ENCODE peak calls at places on chromosomes 7 and 10, in seven cellular contexts. Y is AG10803, Z is fibroblast of lung, L is BJ, U is left ventricle myocardium inferior, F is stomach, V is psoas muscle. W is an unnamed sample.

GRCh38 chr10:100186813-100187212 is 984 bp upstream of the ERLIN1 start:
- DNase-seq in U (no peak), Y (no peak), V (peak; percentile 55), Z (no peak), F (no peak), L (no peak), W (no peak)

GRCh38 chr10:44030132-44030531 is 354.8 kb downstream of the CXCL12 start:
- DNase-seq in F (no peak), L (no peak), V (no peak), Y (no peak), U (no peak), Z (no peak), W (no peak)

GRCh38 chr10:33336606-33337334 is 2.3 kb upstream of the NRP1 start:
- DNase-seq in L (no peak), Y (no peak), U (peak; percentile 78), V (peak; percentile 76), Z (no peak), F (no peak), W (no peak)

GRCh38 chr7:43658718-43659548 is 70.4 kb downstream of the COA1 start:
- DNase-seq in L (peak; percentile 88), V (no peak), Z (peak; percentile 98), F (no peak), U (no peak), Y (peak; percentile 94), W (peak; percentile 89)

GRCh38 chr7:32039000-32039756 is 31.0 kb downstream of the PDE1C start:
- DNase-seq in U (no peak), L (no peak), F (no peak), Z (no peak), V (no peak), Y (no peak), W (no peak)

GRCh38 chr10:77144664-77145063 is 492.9 kb downstream of the KCNMA1 start:
- DNase-seq in F (no peak), U (no peak), V (no peak), Z (no peak), L (no peak), Y (no peak), W (no peak)

GRCh38 chr7:1667566-1668485 is 2.3 kb upstream of the ELFN1 start:
- DNase-seq in F (no peak), U (no peak), Z (no peak), L (no peak), V (peak; percentile 43), Y (no peak), W (no peak)

GRCh38 chr7:101172854-101173751 is 7.0 kb downstream of the NAT16 start:
- DNase-seq in L (no peak), Z (peak; percentile 56), F (peak; percentile 85), U (peak; percentile 75), V (peak; percentile 86), Y (peak; percentile 63), W (no peak)

GRCh38 chr7:35035511-35035921 is 1.8 kb downstream of the DPY19L1 start:
- DNase-seq in L (no peak), V (no peak), F (no peak), Z (peak; percentile 54), Y (peak; percentile 32), U (no peak), W (no peak)

GRCh38 chr7:8035647-8036518 is 67.3 kb downstream of the GLCCI1 start:
- DNase-seq in Z (peak; percentile 25), V (no peak), L (no peak), Y (peak; percentile 45), F (no peak), U (no peak), W (no peak)

GRCh38 chr7:126449621-126450268 is 803.0 kb downstream of the GRM8 start:
- DNase-seq in Y (no peak), V (no peak), Z (peak; percentile 4), U (no peak), F (no peak), L (no peak), W (no peak)

GRCh38 chr10:124952123-124952522 is 10.2 kb downstream of the ZRANB1 start:
- DNase-seq in U (no peak), Z (no peak), L (no peak), Y (no peak), F (no peak), V (no peak), W (no peak)

GRCh38 chr10:48454302-48455054 is 148.0 kb downstream of the MAPK8 start:
- DNase-seq in Z (no peak), V (no peak), L (no peak), U (no peak), Y (no peak), F (peak; percentile 56), W (no peak)

GRCh38 chr10:84244651-84245270 is at the start of gene RGR:
- DNase-seq in L (no peak), Z (peak; percentile 2), U (peak; percentile 60), Y (peak; percentile 11), V (peak; percentile 68), F (no peak), W (no peak)

GRCh38 chr7:5526190-5527037 is 102.8 kb upstream of the TNRC18 start:
- DNase-seq in F (peak; percentile 60), Z (no peak), L (no peak), V (peak; percentile 75), U (peak; percentile 59), Y (peak; percentile 57), W (no peak)

GRCh38 chr10:125149278-125150047 is 10.9 kb downstream of the CTBP2 start:
- DNase-seq in Z (peak; percentile 77), V (peak; percentile 90), U (peak; percentile 55), L (no peak), Y (peak; percentile 72), F (peak; percentile 75), W (peak; percentile 47)

GRCh38 chr7:2049111-2049781 is 183.5 kb downstream of the MAD1L1 start:
- DNase-seq in Y (no peak), V (peak; percentile 40), Z (no peak), L (no peak), U (no peak), F (no peak), W (no peak)

GRCh38 chr7:157848508-157849340 is 511.9 kb downstream of the DNAJB6 start:
- DNase-seq in V (peak; percentile 28), Z (no peak), U (no peak), Y (no peak), L (no peak), F (no peak), W (no peak)

GRCh38 chr7:2782565-2782964 is 61.5 kb downstream of the GNA12 start:
- DNase-seq in U (no peak), F (no peak), Z (no peak), Y (no peak), V (no peak), L (no peak), W (no peak)

GRCh38 chr7:123716877-123717276 is 31.9 kb downstream of the WASL start:
- DNase-seq in L (no peak), Y (no peak), U (no peak), Z (no peak), F (no peak), V (no peak), W (no peak)

DNA sequence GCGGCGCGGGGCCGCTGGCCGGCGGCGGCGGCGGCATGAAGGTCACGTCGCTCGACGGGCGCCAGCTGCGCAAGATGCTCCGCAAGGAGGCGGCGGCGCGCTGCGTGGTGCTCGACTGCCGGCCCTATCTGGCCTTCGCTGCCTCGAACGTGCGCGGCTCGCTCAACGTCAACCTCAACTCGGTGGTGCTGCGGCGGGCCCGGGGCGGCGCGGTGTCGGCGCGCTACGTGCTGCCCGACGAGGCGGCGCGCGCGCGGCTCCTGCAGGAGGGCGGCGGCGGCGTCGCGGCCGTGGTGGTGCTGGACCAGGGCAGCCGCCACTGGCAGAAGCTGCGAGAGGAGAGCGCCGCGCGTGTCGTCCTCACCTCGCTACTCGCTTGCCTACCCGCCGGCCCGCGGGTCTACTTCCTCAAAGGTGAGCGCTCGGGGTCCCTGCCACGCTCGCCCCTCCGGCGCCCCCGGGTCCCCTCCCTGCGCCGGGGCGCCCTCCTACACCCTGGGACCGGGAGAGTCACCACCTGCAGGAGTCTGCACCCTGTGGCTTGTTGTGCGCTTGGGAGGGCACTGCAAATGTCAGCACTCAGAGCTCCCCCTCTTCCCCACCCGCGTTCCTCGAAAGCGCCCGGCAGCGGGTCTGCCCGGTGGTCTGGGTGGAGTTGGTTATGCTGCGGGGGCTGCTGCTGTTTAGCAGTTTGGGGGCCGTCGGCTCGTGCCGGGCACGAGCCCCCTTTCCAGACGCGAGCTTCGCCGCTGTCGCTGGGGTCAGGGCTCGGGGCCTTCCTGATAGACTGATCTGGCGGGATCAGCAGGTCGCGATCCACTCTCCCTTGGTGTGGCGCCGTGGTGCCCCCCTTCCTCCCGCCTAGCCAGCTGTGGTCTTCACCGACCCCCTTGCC is 627 bp downstream of the DUSP5 start:
- DNase-seq in Z (peak; percentile 63), L (no peak), V (peak; percentile 72), F (peak; percentile 51), Y (peak; percentile 70), U (peak; percentile 63), W (no peak)
- TF ChIP-seq CTCF in Z (no peak), L (no peak), V (peak; percentile 3), F (no peak), Y (no peak), U (no peak), W (peak; percentile 6)

DNA sequence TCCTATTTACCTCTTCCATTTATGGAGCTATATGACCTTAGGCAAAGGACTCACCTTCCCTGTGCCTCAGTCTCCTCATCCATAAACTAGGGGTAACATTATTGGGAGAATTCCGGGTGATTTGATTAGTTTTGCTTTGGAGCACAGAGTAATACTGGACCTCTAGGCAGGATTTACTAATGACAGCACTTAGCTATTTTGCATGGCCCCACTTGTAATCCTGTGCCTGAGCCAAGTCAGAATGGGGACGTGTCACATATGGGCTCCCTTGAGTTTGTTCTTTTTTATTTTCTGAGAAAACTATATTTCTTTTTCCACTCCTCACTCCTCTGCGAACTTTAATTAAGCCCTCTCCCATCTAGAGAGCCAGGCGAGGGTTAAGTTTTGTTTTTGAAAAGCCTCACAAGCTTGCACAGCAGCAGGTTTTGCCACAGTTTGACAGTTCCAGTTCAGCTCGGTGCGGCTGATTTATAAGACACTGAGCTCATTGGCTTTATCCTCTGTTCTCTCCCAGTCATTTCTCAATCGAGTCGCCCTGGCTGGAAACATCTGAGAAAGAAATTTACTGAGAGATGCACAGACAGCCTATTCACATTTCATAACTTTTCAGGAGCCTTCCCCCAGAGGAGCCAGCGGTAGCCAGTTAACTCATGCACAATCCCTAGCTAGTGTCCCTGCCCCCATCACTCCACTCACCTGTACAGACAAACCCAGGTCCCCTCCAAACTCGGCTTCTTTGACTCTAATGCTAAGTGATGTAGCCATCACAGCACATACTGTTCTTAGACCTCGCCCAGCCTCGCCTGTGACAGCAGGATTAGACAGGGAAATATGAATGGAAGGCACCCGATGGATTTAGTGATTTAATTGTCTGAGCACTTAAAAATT is 441.9 kb upstream of the NPVF start:
- DNase-seq in U (peak; percentile 23), Y (no peak), F (no peak), L (no peak), V (peak; percentile 70), Z (no peak), W (no peak)
- H3K4me3 ChIP-seq in U (no peak overlapping the region), Y (no peak overlapping the region), F (no peak overlapping the region), L (no peak overlapping the region), V (peak overlapping the region; percentile 29), Z (no peak overlapping the region), W (no peak overlapping the region)

DNA sequence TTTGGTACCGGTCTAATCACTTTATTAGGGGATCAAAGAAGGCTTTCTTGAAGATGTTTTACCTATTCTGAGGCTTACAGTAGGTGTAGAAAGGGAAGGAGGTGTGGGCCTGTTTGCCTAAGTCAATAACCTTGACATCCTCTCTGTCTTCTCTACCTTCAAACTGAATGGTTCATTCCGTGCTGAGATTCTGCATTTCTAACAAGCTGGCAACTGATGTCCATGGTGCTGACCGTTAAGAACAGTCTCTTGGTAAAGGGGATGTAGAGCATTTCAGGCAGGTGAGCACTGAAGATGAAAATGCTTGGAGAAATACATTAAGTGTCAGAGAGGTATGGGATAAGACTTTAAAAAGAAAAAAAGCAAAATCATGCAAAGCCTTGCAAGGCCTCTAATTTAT is 51.5 kb upstream of the DGKB start:
- DNase-seq in Y (no peak), U (no peak), Z (no peak), V (no peak), L (no peak), F (no peak), W (no peak)
- TF ChIP-seq CTCF in Y (no peak), U (no peak), Z (no peak), V (no peak), L (no peak), F (no peak), W (no peak)

GRCh38 chr10:21927601-21928000 is 75.9 kb downstream of the DNAJC1 start:
- DNase-seq in U (no peak), F (no peak), V (no peak), Z (peak; percentile 84), Y (peak; percentile 87), L (no peak), W (peak; percentile 72)
- H3K4me3 ChIP-seq in U (no peak overlapping the region), F (no peak overlapping the region), V (no peak overlapping the region), Z (no peak overlapping the region), Y (no peak overlapping the region), L (no peak overlapping the region), W (no peak overlapping the region)